ENCODE peak calls at places on chromosomes 7 and 10, in nine cellular contexts. J is cardiac muscle cell, R is psoas muscle, U is H1, T is neuronal stem cell, S is A549, C is right atrium auricular region, L is neural progenitor cell, D is astrocyte. A is an unnamed sample. For H3K4me1, the result is how much of the 10 kb centered on the place peaks cover.

GRCh38 chr10:101305241-101306230 is 48.4 kb upstream of the BTRC start:
- DNase-seq in J (no peak), R (no peak), U (no peak), T (no peak), S (no peak), C (no peak), L (peak), D (no peak), A (no peak)

GRCh38 chr10:100812978-100813377 is 67.6 kb downstream of the PAX2 start:
- DNase-seq in J (no peak), R (no peak), U (no peak), T (no peak), S (no peak), C (no peak), L (no peak), D (no peak), A (no peak)

GRCh38 chr7:69445549-69445948 is 152.7 kb upstream of the AUTS2 start:
- DNase-seq in J (no peak), R (no peak), U (no peak), T (no peak), S (no peak), C (no peak), L (no peak), D (no peak), A (no peak)

GRCh38 chr7:356691-357462 is 66.9 kb downstream of the FOXL3 start:
- DNase-seq in J (no peak), R (no peak), U (no peak), T (no peak), S (no peak), C (no peak), L (no peak), D (no peak), A (no peak)

GRCh38 chr7:133504825-133505224 is 251.9 kb downstream of the EXOC4 start:
- DNase-seq in J (peak), R (no peak), U (no peak), T (no peak), S (no peak), C (no peak), L (no peak), D (peak), A (no peak)

GRCh38 chr7:95608344-95609173 is 12.2 kb upstream of the PDK4 start:
- DNase-seq in J (peak), R (peak), U (no peak), T (peak), S (peak), C (peak), L (peak), D (peak), A (peak)

GRCh38 chr7:148664319-148664718 is 34.4 kb upstream of the CUL1 start:
- DNase-seq in J (peak), R (peak), U (no peak), T (no peak), S (no peak), C (peak), L (no peak), D (peak), A (no peak)

GRCh38 chr7:141660259-141660658 is 41.7 kb downstream of the DENND11 start:
- DNase-seq in J (no peak), R (no peak), U (no peak), T (no peak), S (no peak), C (no peak), L (no peak), D (no peak), A (no peak)

GRCh38 chr7:84393776-84394175 is 199.2 kb upstream of the SEMA3A start:
- DNase-seq in J (peak), R (no peak), U (no peak), T (no peak), S (no peak), C (no peak), L (no peak), D (peak), A (no peak)

GRCh38 chr10:29676732-29677131 is 42.0 kb upstream of the SVIL start:
- DNase-seq in J (no peak), R (no peak), U (no peak), T (no peak), S (no peak), C (no peak), L (no peak), D (no peak), A (no peak)

GRCh38 chr10:29680091-29680490 is 45.3 kb upstream of the SVIL start:
- DNase-seq in J (no peak), R (no peak), U (no peak), T (no peak), S (no peak), C (no peak), L (no peak), D (no peak), A (no peak)

GRCh38 chr10:29687411-29688160 is 52.8 kb upstream of the SVIL start:
- DNase-seq in J (peak), R (no peak), U (no peak), T (no peak), S (no peak), C (no peak), L (no peak), D (peak), A (no peak)

GRCh38 chr10:29685506-29685905 is 50.7 kb upstream of the SVIL start:
- DNase-seq in J (no peak), R (no peak), U (no peak), T (no peak), S (no peak), C (no peak), L (no peak), D (peak), A (no peak)

DNA sequence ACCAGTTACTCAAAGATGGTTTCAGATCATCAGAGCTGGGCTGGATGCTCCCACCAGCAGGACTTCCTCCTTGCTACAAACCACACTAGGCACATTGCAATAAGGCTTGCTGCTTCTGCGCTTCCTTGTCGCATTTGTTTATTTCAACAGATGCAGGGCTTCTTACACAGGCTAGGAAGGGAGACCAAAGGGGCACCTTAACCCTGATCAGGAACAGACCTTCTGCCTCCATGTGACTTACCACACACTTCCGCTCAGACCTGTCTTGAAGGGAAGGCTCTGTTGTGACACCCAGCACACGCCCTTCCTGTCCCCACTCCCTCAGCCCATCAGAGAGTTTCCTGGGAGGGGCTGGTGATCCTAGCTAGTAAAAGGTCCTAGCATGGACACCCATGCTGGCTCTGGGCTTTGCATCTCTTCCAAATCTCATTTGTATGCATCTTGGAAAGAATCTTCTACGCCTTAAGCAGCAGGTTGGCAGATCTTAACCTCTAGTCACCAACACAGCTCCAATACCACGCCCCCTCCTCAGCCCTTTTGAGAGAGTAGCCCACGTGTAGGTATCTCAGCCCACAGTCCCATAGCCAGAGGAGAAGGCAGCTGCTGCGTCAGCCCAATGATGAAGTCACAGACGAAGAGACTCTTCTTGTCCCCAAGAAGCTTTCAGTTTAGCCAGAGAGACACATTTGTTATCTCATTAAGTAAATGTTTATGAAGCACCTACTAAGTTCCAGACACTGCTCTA is 47.1 kb upstream of the SVIL start:
- DNase-seq in J (no peak), R (no peak), U (no peak), T (no peak), S (no peak), C (no peak), L (no peak), D (no peak), A (no peak)
- H3K4me1 ChIP-seq in J (under half), R (under half), U (under half), T (under half), S (under half), C (under half), L (under half), D (under half), A (half or more)

GRCh38 chr7:155377071-155377836 is 79.6 kb downstream of the INSIG1 start:
- DNase-seq in J (no peak), R (no peak), U (no peak), T (no peak), S (no peak), C (no peak), L (peak), D (no peak), A (no peak)
- H3K4me1 ChIP-seq in J (under half), R (under half), U (under half), T (under half), S (under half), C (under half), L (under half), D (under half), A (half or more)

GRCh38 chr10:128537888-128538287 is 411.7 kb upstream of the MKI67 start:
- DNase-seq in J (no peak), R (no peak), U (no peak), T (no peak), S (no peak), C (no peak), L (no peak), D (no peak), A (no peak)
- H3K4me1 ChIP-seq in J (under half), R (under half), U (under half), T (under half), S (under half), C (under half), L (under half), D (under half), A (under half)

GRCh38 chr10:108365541-108365940 is 1201.0 kb upstream of the SORCS1 start:
- DNase-seq in J (no peak), R (no peak), U (no peak), T (no peak), S (no peak), C (no peak), L (no peak), D (no peak), A (no peak)
- H3K4me1 ChIP-seq in J (under half), R (under half), U (under half), T (under half), S (under half), C (under half), L (under half), D (under half), A (under half)

A was measured in sigmoid colon.